ENCODE peak calls at places on chromosomes 6 and 20, in five cellular contexts. C is stimulated activated CD8-positive, alpha-beta memory T cell treated with anti-CD3 and anti-CD28 coated beads, Interleukin-12 subunit alpha, Interleukin-12 subunit beta, amount 100 ng/mL, for 4 hours; N is kidney; J is GM20000; S is CD8-positive, alpha-beta memory T cell. O is an unnamed sample.

GRCh38 chr6:96520851-96521115 is 823 bp upstream of the UFL1 start:
- DNase-seq in C (no peak), N (no peak), J (no peak), S (no peak), O (no peak)

GRCh38 chr20:5910192-5910591 is 40.1 kb downstream of the TRMT6 start:
- DNase-seq in C (no peak), N (no peak), J (no peak), S (no peak), O (no peak)

GRCh38 chr20:4082406-4083102 is 67.2 kb upstream of the RNF24 start:
- DNase-seq in C (peak; percentile 31), N (no peak), J (peak; percentile 26), S (peak; percentile 64), O (peak; percentile 26)

GRCh38 chr6:3259491-3259958 is 778 bp downstream of the PSMG4 start:
- DNase-seq in C (peak; percentile 6), N (peak; percentile 79), J (peak; percentile 57), S (peak; percentile 55), O (no peak)

GRCh38 chr6:35722121-35722761 is 14.6 kb upstream of the ARMC12 start:
- DNase-seq in C (no peak), N (peak; percentile 92), J (no peak), S (no peak), O (no peak)

GRCh38 chr20:62929051-62929538 is 2.8 kb upstream of the DIDO1 start:
- DNase-seq in C (peak; percentile 39), N (peak; percentile 89), J (peak; percentile 85), S (peak; percentile 68), O (peak; percentile 55)

GRCh38 chr6:117351521-117351920 is 74.2 kb downstream of the ROS1 start:
- DNase-seq in C (no peak), N (no peak), J (no peak), S (no peak), O (no peak)

GRCh38 chr20:48421547-48421946 is 406.3 kb downstream of the PREX1 start:
- DNase-seq in C (no peak), N (no peak), J (no peak), S (no peak), O (no peak)

GRCh38 chr6:67639161-67639560 is 995.9 kb upstream of the ADGRB3 start:
- DNase-seq in C (no peak), N (no peak), J (no peak), S (no peak), O (no peak)

GRCh38 chr6:125271486-125272159 is 30.1 kb downstream of the HDDC2 start:
- DNase-seq in C (no peak), N (no peak), J (no peak), S (no peak), O (no peak)

GRCh38 chr6:63261820-63262219 is 50.6 kb downstream of the FKBP1C start:
- DNase-seq in C (no peak), N (no peak), J (no peak), S (no peak), O (no peak)

GRCh38 chr20:64113796-64114355 is 6.5 kb upstream of the NPBWR2 start:
- DNase-seq in C (no peak), N (peak; percentile 46), J (no peak), S (no peak), O (no peak)

GRCh38 chr6:63805345-63805744 is 169.7 kb downstream of the PHF3 start:
- DNase-seq in C (no peak), N (no peak), J (no peak), S (no peak), O (no peak)

GRCh38 chr20:57891067-57891466 is 181.3 kb upstream of the PMEPA1 start:
- DNase-seq in C (no peak), N (no peak), J (no peak), S (no peak), O (no peak)

GRCh38 chr6:1910621-1911407 is 301.1 kb downstream of the FOXC1 start:
- DNase-seq in C (no peak), N (no peak), J (no peak), S (no peak), O (no peak)

GRCh38 chr20:2149507-2149906 is 47.9 kb downstream of the STK35 start:
- DNase-seq in C (no peak), N (peak; percentile 10), J (no peak), S (no peak), O (no peak)

GRCh38 chr6:85580878-85581267 is 12.8 kb downstream of the SNX14 start:
- DNase-seq in C (no peak), N (no peak), J (no peak), S (no peak), O (no peak)